ENCODE peak calls at places on chromosomes 16 and 17, in six cellular contexts. I, S, P, G, E and D are unnamed samples.

GRCh38 chr17:39618252-39618913 is 8.4 kb upstream of the PPP1R1B start:
- DNase-seq in I (peak), S (no peak), P (no peak), G (no peak), E (no peak), D (peak)

GRCh38 chr17:7803981-7804380 is 30.0 kb upstream of the KDM6B start:
- DNase-seq in I (no peak), S (peak), P (no peak), G (no peak), E (no peak), D (no peak)

GRCh38 chr16:66844009-66844341 is 239 bp upstream of the CA7 start:
- DNase-seq in I (no peak), S (no peak), P (no peak), G (no peak), E (no peak), D (no peak)

GRCh38 chr16:89357055-89357454 is 133.3 kb downstream of the ANKRD11 start:
- DNase-seq in I (no peak), S (no peak), P (no peak), G (no peak), E (no peak), D (no peak)

GRCh38 chr16:72783716-72784320 is 264.1 kb downstream of the ZFHX3 start:
- DNase-seq in I (no peak), S (no peak), P (no peak), G (no peak), E (peak), D (no peak)

GRCh38 chr16:1790261-1790610 is 3.3 kb downstream of the IGFALS start:
- DNase-seq in I (no peak), S (no peak), P (no peak), G (no peak), E (no peak), D (no peak)

GRCh38 chr16:85083051-85083639 is 29.1 kb downstream of the CIBAR2 start:
- DNase-seq in I (no peak), S (no peak), P (no peak), G (no peak), E (peak), D (no peak)

GRCh38 chr16:74448990-74449389 is 27.7 kb upstream of the CLEC18B start:
- DNase-seq in I (peak), S (peak), P (no peak), G (peak), E (peak), D (peak)

GRCh38 chr16:71564377-71564967 is 12.4 kb downstream of the TAT start:
- DNase-seq in I (no peak), S (peak), P (no peak), G (no peak), E (no peak), D (no peak)

GRCh38 chr17:28726396-28726911 is 421 bp upstream of the TLCD1 start:
- DNase-seq in I (peak), S (no peak), P (peak), G (peak), E (peak), D (peak)

GRCh38 chr17:66665194-66665593 is 169.7 kb upstream of the CACNG5 start:
- DNase-seq in I (no peak), S (no peak), P (no peak), G (no peak), E (peak), D (no peak)

GRCh38 chr16:66189951-66190350 is 176.5 kb upstream of the CDH5 start:
- DNase-seq in I (no peak), S (no peak), P (no peak), G (no peak), E (peak), D (no peak)

GRCh38 chr16:28538733-28539596 is at the start of gene NUPR1:
- DNase-seq in I (peak), S (peak), P (peak), G (peak), E (peak), D (peak)

GRCh38 chr17:6818938-6819337 is 12.6 kb downstream of the TEKT1 start:
- DNase-seq in I (no peak), S (no peak), P (no peak), G (no peak), E (no peak), D (no peak)

GRCh38 chr16:939311-939710 is 31.5 kb downstream of the LMF1 start:
- DNase-seq in I (no peak), S (no peak), P (no peak), G (no peak), E (no peak), D (no peak)

GRCh38 chr17:59329558-59330313 is 1.7 kb upstream of the YPEL2 start:
- DNase-seq in I (peak), S (peak), P (no peak), G (peak), E (peak), D (no peak)

GRCh38 chr17:2237960-2238359 is 65.6 kb downstream of the SMG6 start:
- DNase-seq in I (no peak), S (no peak), P (no peak), G (no peak), E (no peak), D (no peak)

GRCh38 chr17:65918450-65918849 is 273.5 kb downstream of the CEP112 start:
- DNase-seq in I (no peak), S (no peak), P (no peak), G (no peak), E (no peak), D (no peak)

GRCh38 chr17:7263071-7263800 is 958 bp upstream of the CLDN7 start:
- DNase-seq in I (no peak), S (peak), P (no peak), G (no peak), E (no peak), D (no peak)

GRCh38 chr16:6081320-6081976 is 983.9 kb upstream of the EEF2KMT start:
- DNase-seq in I (peak), S (no peak), P (no peak), G (no peak), E (no peak), D (no peak)

GRCh38 chr17:58692239-58693055 is at the start of gene RAD51C:
- DNase-seq in I (peak), S (peak), P (peak), G (peak), E (peak), D (peak)

GRCh38 chr17:16415031-16415924 is at the start of gene TRPV2:
- DNase-seq in I (peak), S (no peak), P (no peak), G (peak), E (no peak), D (no peak)

GRCh38 chr17:55324296-55324978 is 59.7 kb downstream of the HLF start:
- DNase-seq in I (no peak), S (no peak), P (no peak), G (no peak), E (no peak), D (no peak)

DNA sequence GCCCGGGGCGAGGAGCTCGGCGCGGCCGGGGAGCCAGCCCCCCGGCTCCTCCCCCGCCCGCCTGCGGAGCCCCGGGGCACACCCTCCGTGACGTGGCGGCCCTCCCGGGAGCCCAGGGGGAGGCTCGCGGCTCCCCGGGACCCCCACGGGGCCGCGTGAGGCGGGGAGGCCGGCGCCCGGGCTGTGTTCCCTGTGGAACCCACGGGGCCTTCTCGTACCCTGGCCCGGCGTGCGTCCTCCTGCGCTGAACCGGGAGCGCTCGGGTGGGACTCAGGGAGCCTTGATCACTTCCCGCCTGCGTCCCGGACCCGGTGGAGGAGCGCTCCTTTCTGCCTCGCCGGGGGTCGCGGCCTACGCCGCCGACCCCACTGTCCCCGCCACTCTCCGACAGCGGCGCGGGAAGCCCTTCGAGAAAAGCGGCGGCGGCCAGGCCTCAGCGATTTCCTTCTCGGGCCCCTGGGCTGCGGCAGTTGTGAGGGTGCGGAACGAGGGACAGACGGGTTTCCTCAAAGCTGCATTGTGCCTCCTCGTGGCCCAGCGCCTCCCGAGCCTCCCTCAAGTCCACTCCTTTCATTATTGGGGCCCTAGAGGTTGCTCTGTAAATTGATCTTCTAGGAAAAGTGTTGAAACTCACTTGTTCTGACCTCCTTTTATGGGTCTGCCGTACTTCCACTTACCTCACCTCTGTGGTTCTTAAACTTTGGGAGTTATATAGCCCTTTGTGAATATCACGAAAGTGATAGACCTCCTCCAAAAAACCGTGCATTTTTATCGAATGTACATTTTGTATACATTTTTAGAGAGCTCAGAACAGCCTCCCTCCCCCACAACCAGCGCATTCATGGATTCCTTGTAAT is 597 bp downstream of the LIG3 start:
- DNase-seq in I (peak), S (peak), P (peak), G (peak), E (peak), D (peak)
- TF ChIP-seq POLR2A in I (peak), S (no peak), P (no peak), G (peak), E (peak), D (no peak)

GRCh38 chr17:75925912-75926311 is 14.9 kb downstream of the FBF1 start:
- DNase-seq in I (no peak), S (no peak), P (no peak), G (no peak), E (no peak), D (no peak)

GRCh38 chr17:75925103-75925502 is 15.7 kb downstream of the FBF1 start:
- DNase-seq in I (no peak), S (no peak), P (no peak), G (no peak), E (no peak), D (no peak)

GRCh38 chr17:75922963-75923874 is 17.6 kb downstream of the FBF1 start:
- DNase-seq in I (no peak), S (no peak), P (no peak), G (no peak), E (no peak), D (no peak)

GRCh38 chr17:75931062-75931461 is 9.8 kb downstream of the FBF1 start:
- DNase-seq in I (no peak), S (no peak), P (no peak), G (no peak), E (no peak), D (no peak)

GRCh38 chr17:75927286-75927922 is 13.4 kb downstream of the FBF1 start:
- DNase-seq in I (peak), S (peak), P (no peak), G (no peak), E (no peak), D (peak)
- TF ChIP-seq CTCF in I (peak), S (no peak), P (peak), G (peak), E (peak), D (no peak)

GRCh38 chr17:45284176-45285140 is 22.6 kb upstream of the SPATA32 start:
- DNase-seq in I (no peak), S (peak), P (no peak), G (peak), E (no peak), D (peak)
- TF ChIP-seq POLR2A in I (no peak), S (no peak), P (no peak), G (no peak), E (no peak), D (no peak)

DNA sequence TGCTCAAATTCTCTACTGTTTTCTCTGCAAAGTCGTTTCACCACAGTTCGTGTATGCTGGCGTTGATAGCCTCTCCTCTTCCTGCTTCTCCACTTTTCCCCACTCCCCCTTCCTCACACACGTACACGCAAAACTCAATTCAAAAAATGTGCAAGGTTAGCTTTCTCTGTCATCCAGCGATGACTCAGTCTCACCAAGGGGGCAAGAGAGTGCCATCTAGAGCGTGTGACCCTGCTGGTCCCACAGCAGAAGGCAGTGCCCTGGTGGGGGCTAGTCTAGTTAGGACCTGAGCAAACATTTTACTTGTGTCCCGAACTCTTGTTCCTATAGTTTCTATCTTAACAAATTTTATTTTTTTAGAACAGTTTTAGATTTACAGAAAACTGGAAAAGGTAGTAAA is 121.2 kb upstream of the CHMP6 start:
- DNase-seq in I (no peak), S (no peak), P (no peak), G (no peak), E (no peak), D (no peak)
- TF ChIP-seq CTCF in I (no peak), S (no peak), P (no peak), G (no peak), E (no peak), D (no peak)

DNA sequence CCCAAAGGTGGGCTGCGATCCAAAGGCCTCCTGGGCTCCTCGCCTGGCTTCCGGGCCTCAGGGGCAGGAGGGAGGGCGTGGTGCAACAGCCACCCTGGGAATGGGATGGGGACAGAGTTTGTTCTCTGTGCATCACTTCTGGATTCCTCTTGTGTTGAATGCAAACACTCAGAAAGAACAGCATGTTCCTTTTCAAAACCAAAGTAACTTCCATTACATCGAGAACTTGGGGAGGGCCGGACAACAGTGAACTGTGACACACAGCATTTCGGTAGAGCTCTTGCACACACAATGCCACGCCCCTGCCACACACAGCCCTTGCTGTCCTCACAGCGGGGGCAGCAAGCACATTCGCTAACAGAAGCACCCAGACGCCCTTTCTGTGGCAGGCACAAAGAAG is 36.1 kb upstream of the FASN start:
- DNase-seq in I (no peak), S (peak), P (no peak), G (no peak), E (no peak), D (no peak)
- TF ChIP-seq POLR2A in I (no peak), S (no peak), P (no peak), G (no peak), E (no peak), D (no peak)

GRCh38 chr17:46841561-46842379 is 9.6 kb upstream of the WNT9B start:
- DNase-seq in I (peak), S (no peak), P (no peak), G (no peak), E (no peak), D (no peak)

GRCh38 chr17:46839211-46839610 is 12.2 kb upstream of the WNT9B start:
- DNase-seq in I (no peak), S (no peak), P (no peak), G (no peak), E (no peak), D (no peak)

GRCh38 chr17:46847204-46848191 is 3.9 kb upstream of the WNT9B start:
- DNase-seq in I (no peak), S (no peak), P (no peak), G (no peak), E (no peak), D (no peak)

GRCh38 chr17:46837521-46837920 is 13.9 kb upstream of the WNT9B start:
- DNase-seq in I (no peak), S (no peak), P (no peak), G (no peak), E (no peak), D (no peak)

DNA sequence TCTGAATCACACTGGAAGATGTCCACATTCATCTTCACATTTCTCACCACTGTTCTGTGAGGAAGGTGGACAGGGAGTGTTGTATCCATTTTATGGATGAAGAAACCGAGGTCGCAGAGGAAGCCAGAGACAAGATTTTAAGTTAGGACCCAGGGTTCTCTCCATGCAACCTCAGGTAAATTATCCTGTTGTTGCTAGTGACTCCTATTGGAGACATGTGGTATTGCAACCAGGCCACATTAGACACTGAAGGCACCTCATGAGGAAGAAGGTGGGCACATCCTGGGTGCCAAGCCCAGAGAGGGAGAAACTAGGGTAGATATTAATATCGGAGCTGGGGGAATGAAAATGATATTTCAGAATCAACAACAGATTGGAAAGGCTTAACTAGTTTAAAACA is 8.5 kb upstream of the WNT9B start:
- DNase-seq in I (no peak), S (no peak), P (no peak), G (no peak), E (no peak), D (no peak)
- TF ChIP-seq CTCF in I (peak), S (peak), P (no peak), G (peak), E (peak), D (no peak)

GRCh38 chr16:4614571-4615388 is at the start of gene UBALD1:
- DNase-seq in I (peak), S (peak), P (peak), G (peak), E (peak), D (peak)

GRCh38 chr16:4617880-4618279 is 3.2 kb upstream of the UBALD1 start:
- DNase-seq in I (no peak), S (no peak), P (no peak), G (no peak), E (no peak), D (no peak)

GRCh38 chr16:4615389-4616046 is 830 bp upstream of the UBALD1 start:
- DNase-seq in I (no peak), S (peak), P (no peak), G (no peak), E (no peak), D (no peak)

GRCh38 chr16:4613636-4614570 is 785 bp downstream of the UBALD1 start:
- DNase-seq in I (no peak), S (no peak), P (no peak), G (no peak), E (peak), D (no peak)

DNA sequence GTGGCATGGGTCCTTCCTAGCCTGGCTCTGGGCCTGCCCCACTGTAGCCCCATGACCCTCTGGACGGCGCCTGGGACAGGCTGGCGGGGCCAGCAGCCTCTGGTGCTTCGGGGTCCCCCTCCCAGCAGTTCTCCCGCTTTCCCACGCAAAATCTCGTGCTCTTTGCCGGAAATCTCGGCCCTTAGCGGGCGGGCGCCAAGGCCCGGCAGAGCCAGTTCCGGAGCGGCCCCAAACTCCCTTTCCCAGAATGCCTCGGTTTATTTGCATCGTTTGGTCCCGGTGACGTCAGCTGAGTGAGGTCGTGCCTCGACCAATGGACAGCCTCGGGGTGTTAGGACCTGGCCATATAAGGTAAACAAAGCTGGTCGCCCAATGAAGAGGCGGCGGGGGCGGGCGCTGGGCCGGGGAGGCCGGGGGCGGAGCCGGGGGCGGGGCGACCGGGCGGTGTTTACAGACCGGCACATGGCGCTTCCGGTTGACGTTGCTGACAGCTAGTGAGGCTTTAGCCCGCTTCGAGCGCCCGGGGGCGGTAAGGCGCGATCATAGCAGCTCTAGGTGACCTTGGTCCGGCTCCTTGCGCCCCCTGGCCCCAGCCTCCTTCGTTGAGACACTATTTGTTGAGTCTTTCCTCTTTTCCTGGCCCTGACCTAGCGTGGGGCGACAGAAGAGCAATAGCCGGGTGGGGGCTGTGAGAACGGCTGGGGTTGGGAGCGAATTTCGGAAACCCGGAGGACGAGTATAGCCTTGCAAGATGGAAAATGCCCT is 1.5 kb upstream of the UBALD1 start:
- DNase-seq in I (peak), S (peak), P (peak), G (peak), E (peak), D (peak)
- TF ChIP-seq POLR2A in I (peak), S (peak), P (no peak), G (peak), E (peak), D (no peak)